ENCODE peak calls at places on chromosomes 3 and 15, in eight cellular contexts. N, Z, W, M, F, Y, G and U are unnamed samples.
A peak's percentile ranks its signal among the peaks of the same experiment; 100 is the strongest.

GRCh38 chr3:146067048-146067447 is 93.9 kb downstream of the PLOD2 start:
- DNase-seq in N (no peak), Z (no peak), W (no peak), M (no peak), F (no peak), Y (no peak), G (no peak), U (no peak)

GRCh38 chr15:81480645-81481053 is 106.6 kb upstream of the TMC3 start:
- DNase-seq in N (peak; percentile 11), Z (peak; percentile 16), W (peak; percentile 51), M (no peak), F (no peak), Y (peak; percentile 18), G (no peak), U (no peak)

GRCh38 chr3:112136959-112137693 is 4.1 kb upstream of the GCSAM start:
- DNase-seq in N (no peak), Z (no peak), W (peak; percentile 61), M (peak; percentile 37), F (no peak), Y (no peak), G (no peak), U (no peak)

GRCh38 chr3:50580683-50581458 is 11.5 kb downstream of the HEMK1 start:
- DNase-seq in N (no peak), Z (peak; percentile 40), W (no peak), M (no peak), F (no peak), Y (no peak), G (no peak), U (no peak)

GRCh38 chr15:24961967-24962366 is 7.2 kb downstream of the SNRPN start:
- DNase-seq in N (no peak), Z (no peak), W (no peak), M (no peak), F (no peak), Y (no peak), G (no peak), U (no peak)

GRCh38 chr3:116018651-116019050 is 395.3 kb downstream of the GAP43 start:
- DNase-seq in N (no peak), Z (no peak), W (no peak), M (no peak), F (no peak), Y (no peak), G (no peak), U (no peak)

GRCh38 chr15:69081310-69082004 is 67.0 kb downstream of the NOX5 start:
- DNase-seq in N (no peak), Z (peak; percentile 26), W (peak; percentile 66), M (no peak), F (peak; percentile 63), Y (no peak), G (no peak), U (no peak)

GRCh38 chr3:130934442-130935089 is 40.7 kb downstream of the ATP2C1 start:
- DNase-seq in N (no peak), Z (no peak), W (no peak), M (no peak), F (no peak), Y (no peak), G (no peak), U (no peak)

GRCh38 chr3:168040624-168041208 is 55.0 kb downstream of the GOLIM4 start:
- DNase-seq in N (no peak), Z (no peak), W (peak; percentile 22), M (no peak), F (no peak), Y (no peak), G (no peak), U (no peak)

GRCh38 chr3:39108309-39108708 is 829 bp downstream of the TTC21A start:
- DNase-seq in N (peak; percentile 91), Z (no peak), W (no peak), M (peak; percentile 24), F (no peak), Y (no peak), G (no peak), U (no peak)

GRCh38 chr3:52831500-52832301 is 1.2 kb upstream of the ITIH4 start:
- DNase-seq in N (no peak), Z (peak; percentile 42), W (no peak), M (peak; percentile 34), F (peak; percentile 37), Y (peak; percentile 64), G (no peak), U (peak; percentile 31)

GRCh38 chr3:36792342-36792741 is 28.0 kb upstream of the DCLK3 start:
- DNase-seq in N (no peak), Z (no peak), W (no peak), M (no peak), F (no peak), Y (no peak), G (no peak), U (no peak)

GRCh38 chr3:52055537-52056351 is 627 bp downstream of the DUSP7 start:
- DNase-seq in N (no peak), Z (peak; percentile 51), W (no peak), M (peak; percentile 36), F (no peak), Y (peak; percentile 44), G (peak; percentile 75), U (peak; percentile 49)

GRCh38 chr3:151034303-151034702 is 51.2 kb upstream of the MED12L start:
- DNase-seq in N (no peak), Z (no peak), W (no peak), M (no peak), F (no peak), Y (no peak), G (no peak), U (no peak)

GRCh38 chr15:65804252-65804931 is 12.3 kb upstream of the DENND4A start:
- DNase-seq in N (no peak), Z (no peak), W (peak; percentile 46), M (no peak), F (no peak), Y (peak; percentile 36), G (no peak), U (no peak)

GRCh38 chr3:36165509-36165908 is 214.8 kb upstream of the STAC start:
- DNase-seq in N (no peak), Z (no peak), W (no peak), M (no peak), F (no peak), Y (no peak), G (no peak), U (no peak)

GRCh38 chr3:143363276-143363675 is 243.7 kb downstream of the CHST2 start:
- DNase-seq in N (no peak), Z (no peak), W (no peak), M (no peak), F (no peak), Y (no peak), G (no peak), U (no peak)

GRCh38 chr3:1092771-1093170 is at the start of gene CNTN6:
- DNase-seq in N (no peak), Z (no peak), W (no peak), M (no peak), F (no peak), Y (no peak), G (no peak), U (no peak)

GRCh38 chr3:146078031-146078430 is 83.0 kb downstream of the PLOD2 start:
- DNase-seq in N (no peak), Z (no peak), W (no peak), M (no peak), F (no peak), Y (no peak), G (no peak), U (no peak)

GRCh38 chr3:148582126-148582525 is 115.6 kb upstream of the AGTR1 start:
- DNase-seq in N (no peak), Z (no peak), W (no peak), M (no peak), F (no peak), Y (no peak), G (no peak), U (no peak)

GRCh38 chr3:125163739-125164601 is 48.6 kb downstream of the SLC12A8 start:
- DNase-seq in N (no peak), Z (no peak), W (peak; percentile 54), M (peak; percentile 39), F (no peak), Y (no peak), G (no peak), U (peak; percentile 71)

GRCh38 chr3:112365035-112365434 is 32.1 kb downstream of the CD200 start:
- DNase-seq in N (no peak), Z (no peak), W (no peak), M (no peak), F (no peak), Y (no peak), G (no peak), U (no peak)

GRCh38 chr15:74036271-74037170 is 42.0 kb downstream of the PML start:
- DNase-seq in N (no peak), Z (peak; percentile 46), W (peak; percentile 83), M (peak; percentile 64), F (no peak), Y (peak; percentile 64), G (no peak), U (peak; percentile 49)

DNA sequence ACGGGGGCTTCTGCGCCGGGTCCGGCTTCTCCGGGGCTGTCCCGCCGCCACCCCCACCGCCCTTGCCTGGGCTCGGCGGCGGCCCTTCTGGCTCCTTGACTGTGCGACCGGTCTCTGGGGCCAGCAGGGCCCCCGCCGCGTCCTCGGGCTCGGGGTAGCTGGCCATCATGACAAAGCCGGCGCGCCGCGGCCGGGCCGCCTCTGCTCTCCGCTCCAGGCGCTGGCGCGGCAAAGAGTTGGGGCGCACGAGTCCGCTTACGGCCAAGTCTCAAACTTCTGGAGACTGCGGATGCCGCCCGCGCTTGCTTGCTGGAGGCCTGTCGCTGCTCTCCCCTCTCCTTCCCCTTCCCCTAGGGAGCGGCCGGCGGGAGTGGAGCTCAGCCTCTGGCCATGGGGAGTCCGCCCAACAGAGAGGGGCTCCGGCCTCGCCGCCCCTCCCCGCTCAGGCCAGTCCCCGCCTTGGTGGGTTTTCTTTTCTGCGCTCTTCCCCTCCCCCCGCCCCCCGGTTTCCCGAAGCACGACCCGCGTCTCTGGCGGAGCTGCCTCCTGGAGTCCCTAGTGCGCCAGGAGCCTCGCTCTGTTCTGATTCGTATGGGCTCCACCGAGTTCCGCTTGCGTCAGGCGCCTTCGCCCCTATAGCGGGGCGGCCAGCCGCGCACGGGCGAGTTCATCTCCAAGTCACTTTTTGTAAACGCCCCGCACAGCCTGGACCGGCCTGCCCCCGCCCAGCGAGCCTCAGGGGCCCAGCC is at the start of the genes FOXL2 and FOXL2NB:
- DNase-seq in N (no peak), Z (no peak), W (peak; percentile 53), M (no peak), F (no peak), Y (peak; percentile 96), G (no peak), U (no peak)
- TF ChIP-seq POLR2A in N (no peak), Z (no peak), W (no peak), M (no peak), F (no peak), Y (peak; percentile 85), G (no peak), U (no peak)

GRCh38 chr15:88465633-88466219 is 1.5 kb downstream of the MRPL46 start:
- DNase-seq in N (no peak), Z (no peak), W (no peak), M (no peak), F (no peak), Y (no peak), G (no peak), U (no peak)
- H3K4me3 ChIP-seq in N (no peak overlapping the region), Z (no peak overlapping the region), W (no peak overlapping the region), M (no peak overlapping the region), F (no peak overlapping the region), Y (no peak overlapping the region), G (no peak overlapping the region), U (no peak overlapping the region)

GRCh38 chr3:163362154-163362553 is 1716.1 kb downstream of the SI start:
- DNase-seq in N (no peak), Z (no peak), W (no peak), M (no peak), F (no peak), Y (no peak), G (no peak), U (no peak)
- H3K4me1 ChIP-seq in N (no peaks in the 10 kb centered on the region), Z (no peaks in the 10 kb centered on the region), W (no peaks in the 10 kb centered on the region), M (no peaks in the 10 kb centered on the region), F (no peaks in the 10 kb centered on the region), Y (no peaks in the 10 kb centered on the region), G (no peaks in the 10 kb centered on the region), U (no peaks in the 10 kb centered on the region)

GRCh38 chr3:106085998-106086397 is 217.2 kb upstream of the CBLB start:
- DNase-seq in N (no peak), Z (no peak), W (no peak), M (no peak), F (no peak), Y (no peak), G (no peak), U (no peak)
- TF ChIP-seq POLR2A in N (no peak), Z (no peak), W (no peak), M (no peak), F (no peak), Y (no peak), G (no peak), U (no peak)